ENCODE peak calls at places on chromosomes 4 and X, in seven cellular contexts. Y, J, C, H, I, M and U are unnamed samples.
A peak's percentile ranks its signal among the peaks of the same experiment; 100 is the strongest.

GRCh38 chr4:98514930-98515809 is 143.2 kb downstream of the TSPAN5 start:
- DNase-seq in Y (no peak), J (no peak), C (no peak), H (peak; percentile 52), I (no peak), M (no peak), U (no peak)

GRCh38 chrX:72125331-72126047 is 6.2 kb downstream of the RTL5 start:
- DNase-seq in Y (peak; percentile 21), J (no peak), C (no peak), H (no peak), I (no peak), M (no peak), U (no peak)

GRCh38 chr4:1856920-1857699 is 1.2 kb upstream of the LETM1 start:
- DNase-seq in Y (no peak), J (no peak), C (no peak), H (peak; percentile 62), I (no peak), M (no peak), U (no peak)

GRCh38 chr4:171812377-171813194 is 618 bp upstream of the GALNTL6 start:
- DNase-seq in Y (no peak), J (no peak), C (peak; percentile 7), H (peak; percentile 27), I (no peak), M (no peak), U (no peak)

GRCh38 chr4:60724623-60725022 is 475.5 kb upstream of the ADGRL3 start:
- DNase-seq in Y (no peak), J (no peak), C (no peak), H (peak; percentile 57), I (no peak), M (no peak), U (no peak)

GRCh38 chrX:10231461-10231860 is 74.7 kb downstream of the CLCN4 start:
- DNase-seq in Y (no peak), J (no peak), C (no peak), H (no peak), I (peak; percentile 15), M (no peak), U (no peak)

GRCh38 chrX:71950066-71950465 is 39.4 kb downstream of the NHSL2 start:
- DNase-seq in Y (no peak), J (no peak), C (no peak), H (no peak), I (no peak), M (no peak), U (no peak)

GRCh38 chrX:148562846-148563245 is 62.4 kb downstream of the AFF2 start:
- DNase-seq in Y (no peak), J (no peak), C (no peak), H (peak; percentile 68), I (no peak), M (no peak), U (no peak)

GRCh38 chrX:46567388-46567787 is 6.2 kb upstream of the CHST7 start:
- DNase-seq in Y (no peak), J (no peak), C (no peak), H (no peak), I (no peak), M (no peak), U (no peak)

GRCh38 chr4:86160423-86160822 is 199.4 kb downstream of the MAPK10 start:
- DNase-seq in Y (no peak), J (no peak), C (no peak), H (no peak), I (no peak), M (no peak), U (no peak)

GRCh38 chr4:23680616-23681518 is 209.0 kb downstream of the PPARGC1A start:
- DNase-seq in Y (no peak), J (no peak), C (no peak), H (no peak), I (no peak), M (no peak), U (no peak)

GRCh38 chr4:114034189-114034588 is 54.7 kb upstream of the ARSJ start:
- DNase-seq in Y (no peak), J (no peak), C (no peak), H (no peak), I (no peak), M (no peak), U (no peak)

GRCh38 chrX:118022803-118023202 is 93.8 kb downstream of the KLHL13 start:
- DNase-seq in Y (no peak), J (no peak), C (no peak), H (no peak), I (no peak), M (no peak), U (no peak)

GRCh38 chr4:53489279-53489889 is 101.9 kb downstream of the LNX1 start:
- DNase-seq in Y (no peak), J (no peak), C (no peak), H (no peak), I (no peak), M (no peak), U (no peak)

GRCh38 chrX:1397001-1397400 is 5.1 kb upstream of the SLC25A6 start:
- DNase-seq in Y (no peak), J (no peak), C (no peak), H (no peak), I (no peak), M (no peak), U (no peak)

GRCh38 chr4:172785623-172786022 is 383.0 kb upstream of the GALNT7 start:
- DNase-seq in Y (no peak), J (no peak), C (no peak), H (no peak), I (no peak), M (no peak), U (no peak)

GRCh38 chrX:18994713-18995112 is 10.8 kb upstream of the PHKA2 start:
- DNase-seq in Y (no peak), J (no peak), C (no peak), H (no peak), I (no peak), M (no peak), U (no peak)

GRCh38 chr4:76733380-76733779 is 164.6 kb downstream of the SOWAHB start:
- DNase-seq in Y (no peak), J (no peak), C (no peak), H (peak; percentile 50), I (peak; percentile 65), M (no peak), U (no peak)

GRCh38 chr4:55435136-55435535 is 39.4 kb downstream of the TMEM165 start:
- DNase-seq in Y (no peak), J (no peak), C (peak; percentile 5), H (no peak), I (no peak), M (no peak), U (no peak)

GRCh38 chr4:67603310-67604028 is 44.9 kb downstream of the STAP1 start:
- DNase-seq in Y (no peak), J (no peak), C (no peak), H (no peak), I (no peak), M (no peak), U (no peak)

GRCh38 chrX:119887721-119888425 is 7.8 kb upstream of the AKAP14 start:
- DNase-seq in Y (peak; percentile 10), J (peak; percentile 29), C (peak; percentile 63), H (peak; percentile 96), I (peak; percentile 46), M (no peak), U (peak; percentile 54)

GRCh38 chrX:116114999-116115398 is 55.5 kb upstream of the AGTR2 start:
- DNase-seq in Y (no peak), J (no peak), C (no peak), H (no peak), I (no peak), M (no peak), U (no peak)

GRCh38 chr4:129140521-129140920 is 44.6 kb downstream of the C4orf33 start:
- DNase-seq in Y (no peak), J (no peak), C (no peak), H (no peak), I (no peak), M (no peak), U (no peak)

GRCh38 chr4:56215901-56216300 is 171.4 kb downstream of the AASDH start:
- DNase-seq in Y (no peak), J (no peak), C (no peak), H (no peak), I (no peak), M (no peak), U (no peak)

GRCh38 chr4:2647403-2648158 is 108.6 kb downstream of the TNIP2 start:
- DNase-seq in Y (no peak), J (no peak), C (no peak), H (no peak), I (peak; percentile 87), M (no peak), U (no peak)

GRCh38 chr4:8346838-8347605 is 77.5 kb downstream of the HTRA3 start:
- DNase-seq in Y (no peak), J (no peak), C (no peak), H (no peak), I (no peak), M (no peak), U (no peak)

GRCh38 chr4:40840255-40840984 is 90.7 kb downstream of the NSUN7 start:
- DNase-seq in Y (no peak), J (no peak), C (peak; percentile 48), H (no peak), I (peak; percentile 45), M (no peak), U (no peak)

GRCh38 chr4:158259955-158260575 is 49.8 kb downstream of the TMEM144 start:
- DNase-seq in Y (peak; percentile 5), J (no peak), C (no peak), H (no peak), I (peak; percentile 8), M (no peak), U (no peak)

GRCh38 chr4:187235456-187236170 is 512.0 kb upstream of the FAT1 start:
- DNase-seq in Y (no peak), J (no peak), C (no peak), H (no peak), I (peak; percentile 31), M (no peak), U (no peak)

GRCh38 chrX:75781618-75782017 is 3.4 kb downstream of the MAGEE2 start:
- DNase-seq in Y (peak; percentile 51), J (no peak), C (no peak), H (peak; percentile 46), I (no peak), M (no peak), U (no peak)